ENCODE peak calls at places on chromosomes 13 and 19, in five cellular contexts. W is DND-41, B is H1, Q is HCT116, T is endodermal cell. M is an unnamed sample. For H3K4me1, the result is how much of the 10 kb centered on the place peaks cover.

GRCh38 chr13:46716821-46717220 is 80.1 kb downstream of the ESD start:
- DNase-seq in Q (no peak), B (no peak), T (no peak), W (no peak), M (no peak)

GRCh38 chr13:38667526-38668094 is 19.3 kb upstream of the FREM2 start:
- DNase-seq in B (no peak), Q (no peak), T (no peak), W (no peak), M (no peak)

GRCh38 chr19:40553885-40554857 is 22.5 kb upstream of the SHKBP1 start:
- DNase-seq in W (no peak), B (no peak), Q (no peak), T (peak), M (peak)

GRCh38 chr13:48333976-48334375 is 30.4 kb downstream of the RB1 start:
- DNase-seq in B (no peak), W (no peak), Q (no peak), T (no peak), M (no peak)

GRCh38 chr13:40404407-40404806 is 262.0 kb downstream of the FOXO1 start:
- DNase-seq in Q (no peak), W (no peak), T (no peak), B (no peak), M (no peak)

GRCh38 chr19:15128162-15128770 is 21.1 kb downstream of the SYDE1 start:
- DNase-seq in Q (no peak), W (no peak), T (no peak), B (no peak), M (no peak)

GRCh38 chr13:50276550-50276949 is 261.3 kb downstream of the KCNRG start:
- DNase-seq in W (no peak), T (no peak), Q (no peak), B (no peak), M (no peak)

GRCh38 chr13:73223372-73223781 is 164.6 kb downstream of the KLF5 start:
- DNase-seq in T (peak), Q (no peak), W (no peak), B (no peak), M (no peak)

GRCh38 chr13:63184693-63185092 is 1769.0 kb upstream of the PCDH20 start:
- DNase-seq in T (peak), B (peak), Q (peak), W (no peak), M (no peak)

GRCh38 chr19:22893855-22894270 is 61.8 kb downstream of the ZNF723 start:
- DNase-seq in Q (no peak), T (no peak), B (no peak), W (no peak), M (peak)

GRCh38 chr13:79353698-79354097 is 52.4 kb downstream of the RBM26 start:
- DNase-seq in T (no peak), B (no peak), Q (no peak), W (no peak), M (no peak)

GRCh38 chr19:33303791-33304759 is 1.7 kb upstream of the CEBPA start:
- DNase-seq in T (no peak), W (no peak), Q (no peak), B (no peak), M (peak)

GRCh38 chr19:54279441-54279962 is 1.4 kb downstream of the LILRB2 start:
- DNase-seq in Q (no peak), T (no peak), B (no peak), W (no peak), M (no peak)

GRCh38 chr19:54282706-54283105 is 1.8 kb upstream of the LILRB2 start:
- DNase-seq in B (no peak), T (no peak), Q (no peak), W (no peak), M (no peak)

GRCh38 chr19:54275951-54276350 is 5.0 kb downstream of the LILRB2 start:
- DNase-seq in Q (no peak), W (no peak), T (no peak), B (no peak), M (no peak)

DNA sequence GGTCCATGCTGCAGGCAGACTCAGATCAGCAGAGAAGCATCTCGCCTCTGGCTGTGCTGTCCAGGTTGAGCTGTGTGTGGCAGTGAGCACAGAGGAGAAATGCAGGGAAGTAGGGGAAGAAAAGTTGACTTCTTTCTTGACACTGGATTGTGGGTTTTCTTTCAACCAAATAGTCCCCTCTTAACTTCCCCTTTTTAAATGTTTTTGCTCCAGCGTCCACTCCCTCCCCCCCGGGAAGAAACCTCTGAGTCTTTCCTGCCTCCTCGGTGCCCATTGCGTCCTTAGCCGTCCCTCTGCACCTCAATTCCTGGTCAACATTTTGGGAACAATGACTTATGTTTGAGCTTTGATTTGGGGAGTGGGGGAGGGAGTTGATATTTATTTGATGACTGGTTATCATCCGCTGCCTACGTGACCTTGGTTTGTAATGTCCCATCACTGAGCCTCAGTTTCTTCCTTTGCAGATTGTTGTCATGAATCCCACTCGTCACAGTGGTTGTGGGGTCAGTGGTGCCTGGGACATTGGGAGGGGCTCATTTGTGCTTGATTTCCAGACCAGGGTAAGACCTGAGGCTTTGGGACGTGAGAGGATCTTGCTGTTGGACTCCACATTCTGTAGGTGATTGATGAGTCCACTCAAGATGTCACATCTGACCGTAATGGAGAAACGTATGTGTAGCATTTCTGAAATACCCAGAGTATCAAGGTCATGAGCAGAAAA is at the start of gene LILRB2:
- DNase-seq in B (no peak), W (no peak), T (no peak), Q (no peak), M (no peak)
- H3K4me3 ChIP-seq in B (no peak), W (no peak), T (no peak), Q (no peak), M (no peak)

DNA sequence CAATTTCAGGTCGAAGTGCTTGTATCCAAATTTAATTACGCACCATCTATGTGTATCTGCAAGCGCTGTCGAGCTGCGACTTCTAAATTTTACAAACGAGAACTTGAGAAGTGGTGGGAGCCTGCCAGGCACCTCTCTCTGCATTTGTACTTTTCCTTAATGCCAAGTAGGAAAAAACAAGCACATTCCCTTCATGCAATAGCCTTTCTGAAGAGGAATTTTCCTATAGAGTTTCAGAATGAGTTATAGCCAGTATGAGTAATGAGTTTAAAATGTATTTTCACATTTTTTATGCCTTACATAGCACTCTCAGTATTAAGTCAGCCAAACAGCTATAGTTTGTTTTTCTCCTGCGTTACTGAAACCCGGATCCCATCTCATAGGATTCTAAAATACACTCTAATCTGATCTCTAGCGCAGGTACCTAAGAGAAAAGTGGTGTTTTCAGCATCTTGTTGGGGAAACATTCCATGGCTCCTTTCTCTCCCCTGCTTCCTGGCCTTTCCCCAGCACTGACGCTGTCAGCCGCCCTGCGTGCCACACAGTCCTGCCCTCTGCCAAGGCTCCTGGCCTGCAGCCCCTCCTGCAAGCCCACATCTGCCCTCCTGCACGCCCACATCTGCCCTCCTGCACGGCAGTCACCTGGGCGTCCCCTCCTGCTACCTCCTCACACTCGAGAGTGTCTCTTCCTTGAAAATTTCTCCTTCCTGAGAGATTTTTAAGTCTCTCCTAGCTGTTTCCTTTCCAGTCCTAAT is 526.9 kb downstream of the MYO16 start:
- DNase-seq in T (no peak), Q (no peak), B (no peak), W (no peak), M (no peak)
- H3K4me1 ChIP-seq in T (under half), Q (half or more), B (under half), W (under half), M (under half)

GRCh38 chr19:3762130-3762473 is 380 bp upstream of the MRPL54 start:
- DNase-seq in B (no peak), Q (no peak), T (no peak), W (no peak), M (no peak)
- H3K9ac ChIP-seq in B (no peak), Q (peak), T (no peak), W (peak), M (no peak)

GRCh38 chr13:26067601-26068000 is 15.8 kb upstream of the SHISA2 start:
- DNase-seq in T (no peak), Q (no peak), W (no peak), B (no peak), M (no peak)
- H3K4me3 ChIP-seq in T (no peak), Q (no peak), W (no peak), B (no peak), M (no peak)

DNA sequence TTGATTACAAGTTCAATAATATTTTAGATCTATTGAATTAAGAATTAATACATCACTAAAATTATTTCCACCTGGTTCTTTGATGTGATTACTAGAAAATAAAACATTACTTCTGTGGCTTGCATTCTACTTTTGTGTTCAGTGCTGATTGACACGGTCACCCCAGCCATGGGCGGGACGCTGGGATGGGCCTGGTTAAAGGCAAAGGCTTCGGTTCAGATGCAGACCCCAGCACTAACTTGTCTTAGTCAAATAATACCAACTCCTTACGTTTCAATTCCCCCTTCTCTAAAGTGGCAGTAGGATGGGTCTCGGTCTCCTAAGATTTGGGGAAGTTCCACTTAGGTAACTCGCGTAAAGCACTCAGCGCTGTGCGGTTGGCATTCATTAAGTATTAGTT is 144.9 kb downstream of the URI1 start:
- DNase-seq in W (no peak), Q (no peak), T (no peak), B (no peak), M (no peak)
- H3K4me1 ChIP-seq in W (under half), Q (under half), T (under half), B (under half), M (under half)

GRCh38 chr19:11814707-11815050 is 606 bp downstream of the ZNF440 start:
- DNase-seq in Q (no peak), W (no peak), T (no peak), B (no peak), M (no peak)

DNA sequence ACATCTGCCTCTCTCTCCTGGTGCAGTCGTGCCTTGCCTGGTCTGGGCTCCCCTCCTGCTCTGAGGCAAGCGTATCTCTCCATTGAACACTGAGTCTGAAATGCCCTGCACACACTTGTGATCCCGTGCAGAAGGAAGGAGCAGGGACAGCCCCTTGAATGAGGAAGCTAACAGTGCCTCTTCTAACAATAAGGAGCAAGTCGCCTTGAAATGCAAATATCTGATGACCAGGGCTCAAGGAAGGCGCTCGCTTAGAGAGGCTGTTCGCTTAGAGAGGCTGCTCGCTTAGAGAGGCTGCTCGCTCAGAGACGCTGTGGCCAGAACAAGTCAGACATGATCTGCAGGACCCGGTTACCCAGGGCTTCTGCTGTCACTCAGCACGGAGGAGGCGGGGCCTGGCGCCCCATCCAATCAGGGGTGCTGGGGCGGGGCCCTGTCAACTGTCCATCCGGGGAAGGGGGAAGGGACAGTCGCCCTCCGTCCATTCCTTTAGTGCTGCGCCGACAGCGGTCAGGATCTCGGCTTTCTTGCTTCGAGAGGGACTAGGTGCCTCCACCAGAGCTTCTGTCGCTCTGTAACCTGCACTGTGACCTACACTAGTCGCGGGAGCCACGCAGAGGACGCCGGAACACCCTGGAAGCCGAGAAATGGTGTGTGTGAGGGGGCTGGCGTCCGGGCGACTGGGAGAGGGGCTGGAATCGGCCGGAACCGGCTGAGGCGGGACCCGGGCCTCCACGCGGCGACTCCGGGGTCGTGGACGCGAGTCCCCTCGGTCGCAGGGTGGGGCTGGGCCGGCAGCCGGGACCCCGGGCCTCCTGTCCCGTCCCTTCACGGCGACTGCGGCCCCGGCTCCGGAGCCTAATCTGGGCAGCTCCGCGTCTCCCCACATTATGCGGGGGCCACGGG is at the start of gene ZNF440:
- DNase-seq in Q (peak), W (peak), B (peak), T (peak), M (peak)
- H3K9ac ChIP-seq in Q (peak), W (peak), B (peak), T (peak), M (peak)

M was measured in kidney.